ENCODE peak calls at places on chromosomes 12 and 14, in four cellular contexts. L is lung, J is uterus, I is upper lobe of right lung. X is an unnamed sample. For H3K9me3, the result is how much of the 10 kb centered on the place peaks cover.

GRCh38 chr14:54805521-54806322 is 96.9 kb downstream of the GCH1 start:
- DNase-seq in L (peak), J (peak), I (peak), X (peak)

GRCh38 chr14:59281613-59282012 is 93.1 kb downstream of the DAAM1 start:
- DNase-seq in L (no peak), J (no peak), I (no peak), X (no peak)

GRCh38 chr12:79298511-79298910 is 392.3 kb downstream of the PAWR start:
- DNase-seq in L (no peak), J (no peak), I (no peak), X (no peak)

GRCh38 chr12:89098390-89099102 is 253.8 kb downstream of the DUSP6 start:
- DNase-seq in L (no peak), J (no peak), I (no peak), X (no peak)

GRCh38 chr12:76329163-76329562 is 19.1 kb downstream of the BBS10 start:
- DNase-seq in L (no peak), J (no peak), I (no peak), X (no peak)

GRCh38 chr12:101773560-101774206 is 34.4 kb upstream of the SYCP3 start:
- DNase-seq in L (peak), J (peak), I (no peak), X (peak)

GRCh38 chr14:100755649-100756048 is 29.0 kb downstream of the DLK1 start:
- DNase-seq in L (no peak), J (no peak), I (no peak), X (no peak)

GRCh38 chr12:4648099-4648498 is 752 bp downstream of the AKAP3 start:
- DNase-seq in L (no peak), J (no peak), I (no peak), X (no peak)

GRCh38 chr12:26124491-26125450 is at the start of gene BHLHE41:
- DNase-seq in L (peak), J (peak), I (peak), X (peak)

GRCh38 chr12:38669530-38669929 is 235.9 kb downstream of the CPNE8 start:
- DNase-seq in L (no peak), J (no peak), I (no peak), X (no peak)

GRCh38 chr12:76547526-76547925 is 12.0 kb downstream of the OSBPL8 start:
- DNase-seq in L (no peak), J (no peak), I (no peak), X (no peak)

GRCh38 chr14:102573591-102574046 is 18.8 kb upstream of the RCOR1 start:
- DNase-seq in L (no peak), J (no peak), I (no peak), X (no peak)

GRCh38 chr12:6182279-6182898 is 17.8 kb upstream of the CD9 start:
- DNase-seq in L (peak), J (peak), I (peak), X (peak)

GRCh38 chr14:90850487-90850886 is 34.3 kb upstream of the TTC7B start:
- DNase-seq in L (no peak), J (no peak), I (no peak), X (no peak)

GRCh38 chr12:56991319-56991906 is 14.9 kb downstream of the ZBTB39 start:
- DNase-seq in L (peak), J (no peak), I (no peak), X (no peak)

DNA sequence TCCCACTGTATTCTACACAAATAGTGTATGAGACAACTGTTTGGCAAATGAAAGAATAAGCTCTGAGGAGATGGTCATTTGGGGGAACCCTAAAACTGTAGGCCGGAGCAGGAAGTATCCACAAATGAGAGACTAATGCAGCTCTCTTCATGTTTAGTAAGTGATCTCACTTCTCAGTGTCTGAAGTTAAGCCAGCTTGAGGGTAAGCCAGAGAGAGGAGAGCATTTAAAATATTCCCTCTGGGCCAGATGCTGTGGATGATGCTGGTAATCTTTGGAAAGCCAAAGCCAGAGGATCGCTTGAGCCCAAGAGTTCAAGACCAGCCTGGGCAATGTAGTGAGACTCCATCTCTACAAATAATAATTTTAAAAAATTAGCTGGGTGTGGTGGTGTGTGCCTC is 130.6 kb upstream of the SINHCAF start:
- DNase-seq in L (no peak), J (no peak), I (no peak), X (no peak)
- H3K9me3 ChIP-seq in L (under half), J (under half), I (under half), X (under half)

GRCh38 chr14:76389841-76390240 is 13.9 kb downstream of the ESRRB start:
- DNase-seq in L (no peak), J (no peak), I (no peak), X (no peak)

GRCh38 chr14:76382495-76382832 is 6.5 kb downstream of the ESRRB start:
- DNase-seq in L (no peak), J (no peak), I (no peak), X (no peak)

GRCh38 chr14:76390621-76391020 is 14.7 kb downstream of the ESRRB start:
- DNase-seq in L (no peak), J (no peak), I (no peak), X (no peak)

GRCh38 chr14:76391981-76392690 is 16.2 kb downstream of the ESRRB start:
- DNase-seq in L (no peak), J (no peak), I (no peak), X (no peak)

GRCh38 chr14:76386922-76387782 is 11.2 kb downstream of the ESRRB start:
- DNase-seq in L (peak), J (peak), I (peak), X (no peak)
- H3K4me3 ChIP-seq in L (no peak), J (no peak), I (no peak), X (no peak)

GRCh38 chr14:63547798-63548335 is 4.7 kb upstream of the PPP2R5E start:
- DNase-seq in L (no peak), J (no peak), I (no peak), X (no peak)
- H3K9me3 ChIP-seq in L (under half), J (under half), I (under half), X (under half)

GRCh38 chr12:69433653-69434052 is 36.5 kb upstream of the FRS2 start:
- DNase-seq in L (no peak), J (no peak), I (no peak), X (no peak)

GRCh38 chr12:69435644-69436043 is 34.5 kb upstream of the FRS2 start:
- DNase-seq in L (no peak), J (no peak), I (no peak), X (no peak)

GRCh38 chr12:69431604-69432222 is 38.5 kb upstream of the FRS2 start:
- DNase-seq in L (no peak), J (no peak), I (no peak), X (no peak)

GRCh38 chr12:69428351-69429048 is 41.7 kb upstream of the FRS2 start:
- DNase-seq in L (no peak), J (no peak), I (no peak), X (no peak)

GRCh38 chr12:69430942-69431603 is 39.1 kb upstream of the FRS2 start:
- DNase-seq in L (no peak), J (no peak), I (no peak), X (no peak)
- H3K4me3 ChIP-seq in L (no peak), J (no peak), I (no peak), X (no peak)

DNA sequence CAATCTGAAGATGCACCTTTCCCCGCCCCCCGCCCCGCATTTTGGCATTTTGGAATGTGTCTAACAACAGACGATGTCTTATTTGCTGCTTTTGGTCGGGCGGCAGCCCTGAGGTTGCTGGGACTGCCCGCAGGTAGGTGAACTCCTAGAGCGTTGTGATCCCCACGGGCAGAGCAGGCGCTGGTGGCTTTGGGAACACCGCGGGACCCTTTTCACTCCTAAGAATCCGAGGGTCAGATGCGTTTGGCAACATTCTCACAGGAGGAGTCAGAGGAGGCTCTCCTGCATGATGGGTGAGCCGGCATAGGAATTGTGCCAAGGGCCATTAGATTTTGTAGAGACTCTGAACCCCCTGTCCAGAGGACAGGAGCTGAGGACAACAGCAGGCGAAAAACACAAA is 41.9 kb downstream of the HCAR2 start:
- DNase-seq in L (no peak), J (no peak), I (no peak), X (no peak)
- H3K9me3 ChIP-seq in L (under half), J (under half), I (under half), X (under half)

DNA sequence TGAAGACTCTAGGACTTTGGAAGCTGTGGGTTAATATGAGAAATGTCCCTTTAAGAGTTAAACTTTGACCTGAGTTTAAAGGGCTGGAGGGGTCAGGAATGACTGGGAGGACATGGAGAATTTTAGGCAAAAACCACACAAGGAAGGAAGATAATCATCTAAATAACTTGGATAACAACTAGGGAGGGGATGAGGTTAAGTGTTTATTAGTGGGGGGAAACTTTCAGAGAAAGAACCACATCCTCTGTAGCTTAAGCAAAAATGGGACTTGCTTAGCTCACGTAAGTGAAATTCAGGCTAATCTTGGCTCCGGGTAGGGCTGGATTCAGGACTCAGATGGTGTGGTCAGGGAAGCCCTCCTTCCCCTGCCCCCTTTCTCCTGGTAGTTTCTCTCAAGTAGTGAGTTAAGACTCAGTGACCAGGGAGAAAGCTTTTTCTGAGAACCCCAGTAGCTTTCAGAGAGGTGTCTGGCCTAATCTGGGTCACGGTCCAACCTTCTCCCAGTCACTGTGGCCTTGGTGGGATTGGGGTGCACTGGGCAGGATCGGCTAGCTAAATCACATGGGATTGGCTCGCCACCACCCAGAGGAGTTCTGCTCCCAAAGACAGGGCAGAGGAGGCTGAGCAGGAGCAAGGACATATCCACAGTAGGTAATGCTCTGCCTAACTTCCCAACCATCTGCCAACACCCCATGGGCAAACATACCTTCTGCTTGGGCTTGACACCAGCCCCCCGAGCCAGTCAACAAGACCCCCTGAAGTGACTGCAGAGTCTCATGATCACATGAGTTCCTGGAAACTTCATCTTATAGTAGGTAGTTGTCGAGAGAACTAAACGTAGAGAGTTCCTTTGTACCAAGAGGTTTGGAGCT is 52.8 kb downstream of the ARF6 start:
- DNase-seq in L (no peak), J (no peak), I (no peak), X (no peak)
- H3K4me3 ChIP-seq in L (no peak), J (no peak), I (no peak), X (no peak)

DNA sequence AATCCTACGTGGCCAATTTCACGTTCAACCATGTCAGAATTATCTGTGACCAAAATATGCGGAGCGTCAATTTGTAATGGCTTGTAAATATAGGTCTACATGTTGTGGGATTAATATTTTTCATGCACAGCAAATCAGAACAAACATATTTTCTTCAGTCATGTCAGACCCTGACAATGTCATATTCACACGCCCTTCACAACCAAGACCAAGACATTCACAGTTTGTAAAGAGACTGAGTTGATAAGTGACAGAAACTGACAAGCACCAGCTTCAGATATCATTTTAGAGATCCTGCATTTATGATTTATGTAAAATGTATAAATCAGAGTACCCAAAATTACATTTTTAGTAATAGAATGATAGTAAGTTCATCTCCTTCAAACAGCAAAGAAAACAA is 57.3 kb upstream of the NOVA1 start:
- DNase-seq in L (no peak), J (no peak), I (no peak), X (no peak)
- H3K9me3 ChIP-seq in L (under half), J (under half), I (under half), X (under half)

GRCh38 chr14:68948686-68949085 is 30.4 kb downstream of the ACTN1 start:
- DNase-seq in L (no peak), J (no peak), I (no peak), X (no peak)
- H3K4me3 ChIP-seq in L (no peak), J (no peak), I (no peak), X (no peak)

GRCh38 chr12:114166360-114166759 is 200.2 kb upstream of the RBM19 start:
- DNase-seq in L (no peak), J (peak), I (no peak), X (peak)
- H3K9me3 ChIP-seq in L (under half), J (under half), I (under half), X (under half)